ENCODE peak calls at places on chromosomes 3 and 15, in nine cellular contexts. One of them, this sample, is unnamed.

GRCh38 chr3:111808439-111808838 is 50.6 kb upstream of the PHLDB2 start:
- DNase-seq in mammary epithelial cell: peak; percentile 44
- DNase-seq in SK-N-SH: no peak
- DNase-seq in fibroblast of lung: peak; percentile 19
- DNase-seq in lung: no peak
- DNase-seq in omental fat pad: no peak
- DNase-seq in GM23338: no peak
- DNase-seq in RWPE1: peak; percentile 42
- DNase-seq in type B pancreatic cell: no peak
- DNase-seq in this sample: peak; percentile 57

GRCh38 chr3:13277860-13278531 is 142.1 kb downstream of the NUP210 start:
- DNase-seq in RWPE1: no peak
- DNase-seq in fibroblast of lung: no peak
- DNase-seq in GM23338: no peak
- DNase-seq in type B pancreatic cell: no peak
- DNase-seq in lung: no peak
- DNase-seq in mammary epithelial cell: peak; percentile 5
- DNase-seq in SK-N-SH: no peak
- DNase-seq in omental fat pad: no peak
- DNase-seq in this sample: no peak

GRCh38 chr3:33231755-33232465 is 13.3 kb upstream of the SUSD5 start:
- DNase-seq in lung: no peak
- DNase-seq in mammary epithelial cell: no peak
- DNase-seq in RWPE1: no peak
- DNase-seq in SK-N-SH: no peak
- DNase-seq in GM23338: peak; percentile 33
- DNase-seq in omental fat pad: no peak
- DNase-seq in type B pancreatic cell: no peak
- DNase-seq in fibroblast of lung: no peak
- DNase-seq in this sample: no peak

GRCh38 chr3:118144919-118145318 is 889.7 kb downstream of the IGSF11 start:
- DNase-seq in omental fat pad: no peak
- DNase-seq in fibroblast of lung: no peak
- DNase-seq in lung: no peak
- DNase-seq in GM23338: peak; percentile 8
- DNase-seq in type B pancreatic cell: no peak
- DNase-seq in SK-N-SH: no peak
- DNase-seq in RWPE1: no peak
- DNase-seq in mammary epithelial cell: no peak
- DNase-seq in this sample: no peak

GRCh38 chr3:62374375-62374876 is 1.1 kb upstream of the FEZF2 start:
- DNase-seq in omental fat pad: no peak
- DNase-seq in fibroblast of lung: peak; percentile 45
- DNase-seq in SK-N-SH: peak; percentile 27
- DNase-seq in GM23338: peak; percentile 68
- DNase-seq in type B pancreatic cell: no peak
- DNase-seq in mammary epithelial cell: peak; percentile 24
- DNase-seq in lung: no peak
- DNase-seq in RWPE1: no peak
- DNase-seq in this sample: no peak

GRCh38 chr3:134883697-134884385 is 88.8 kb downstream of the EPHB1 start:
- DNase-seq in SK-N-SH: no peak
- DNase-seq in lung: no peak
- DNase-seq in GM23338: no peak
- DNase-seq in mammary epithelial cell: no peak
- DNase-seq in omental fat pad: no peak
- DNase-seq in RWPE1: no peak
- DNase-seq in type B pancreatic cell: no peak
- DNase-seq in fibroblast of lung: no peak
- DNase-seq in this sample: no peak

GRCh38 chr3:72376917-72377710 is 471.1 kb downstream of the SHQ1 start:
- DNase-seq in SK-N-SH: no peak
- DNase-seq in mammary epithelial cell: no peak
- DNase-seq in omental fat pad: no peak
- DNase-seq in RWPE1: no peak
- DNase-seq in lung: no peak
- DNase-seq in GM23338: peak; percentile 59
- DNase-seq in type B pancreatic cell: no peak
- DNase-seq in fibroblast of lung: no peak
- DNase-seq in this sample: no peak

GRCh38 chr3:102259636-102260035 is 175.2 kb upstream of the ZPLD1 start:
- DNase-seq in SK-N-SH: no peak
- DNase-seq in GM23338: no peak
- DNase-seq in lung: no peak
- DNase-seq in type B pancreatic cell: no peak
- DNase-seq in fibroblast of lung: no peak
- DNase-seq in RWPE1: no peak
- DNase-seq in omental fat pad: no peak
- DNase-seq in mammary epithelial cell: peak; percentile 19
- DNase-seq in this sample: no peak

GRCh38 chr3:690770-691169 is 402.1 kb upstream of the CNTN6 start:
- DNase-seq in RWPE1: no peak
- DNase-seq in fibroblast of lung: no peak
- DNase-seq in type B pancreatic cell: no peak
- DNase-seq in SK-N-SH: no peak
- DNase-seq in lung: no peak
- DNase-seq in mammary epithelial cell: no peak
- DNase-seq in omental fat pad: no peak
- DNase-seq in GM23338: no peak
- DNase-seq in this sample: no peak

GRCh38 chr3:61682671-61683408 is 121.5 kb downstream of the PTPRG start:
- DNase-seq in GM23338: no peak
- DNase-seq in type B pancreatic cell: no peak
- DNase-seq in lung: no peak
- DNase-seq in fibroblast of lung: no peak
- DNase-seq in mammary epithelial cell: peak; percentile 48
- DNase-seq in SK-N-SH: no peak
- DNase-seq in omental fat pad: no peak
- DNase-seq in RWPE1: peak; percentile 20
- DNase-seq in this sample: peak; percentile 48

GRCh38 chr3:13379191-13379830 is 40.8 kb downstream of the NUP210 start:
- DNase-seq in SK-N-SH: no peak
- DNase-seq in RWPE1: peak; percentile 5
- DNase-seq in mammary epithelial cell: no peak
- DNase-seq in lung: no peak
- DNase-seq in omental fat pad: no peak
- DNase-seq in type B pancreatic cell: no peak
- DNase-seq in fibroblast of lung: peak; percentile 57
- DNase-seq in GM23338: no peak
- DNase-seq in this sample: peak; percentile 43

GRCh38 chr3:186613637-186614265 is 891 bp downstream of the AHSG start:
- DNase-seq in omental fat pad: no peak
- DNase-seq in fibroblast of lung: no peak
- DNase-seq in RWPE1: no peak
- DNase-seq in lung: no peak
- DNase-seq in GM23338: no peak
- DNase-seq in type B pancreatic cell: no peak
- DNase-seq in mammary epithelial cell: no peak
- DNase-seq in SK-N-SH: no peak
- DNase-seq in this sample: no peak

GRCh38 chr3:158105124-158105709 is 1.0 kb downstream of the SHOX2 start:
- DNase-seq in SK-N-SH: peak; percentile 84
- DNase-seq in mammary epithelial cell: peak; percentile 13
- DNase-seq in GM23338: peak; percentile 57
- DNase-seq in lung: no peak
- DNase-seq in omental fat pad: no peak
- DNase-seq in fibroblast of lung: no peak
- DNase-seq in type B pancreatic cell: no peak
- DNase-seq in RWPE1: no peak
- DNase-seq in this sample: peak; percentile 24

DNA sequence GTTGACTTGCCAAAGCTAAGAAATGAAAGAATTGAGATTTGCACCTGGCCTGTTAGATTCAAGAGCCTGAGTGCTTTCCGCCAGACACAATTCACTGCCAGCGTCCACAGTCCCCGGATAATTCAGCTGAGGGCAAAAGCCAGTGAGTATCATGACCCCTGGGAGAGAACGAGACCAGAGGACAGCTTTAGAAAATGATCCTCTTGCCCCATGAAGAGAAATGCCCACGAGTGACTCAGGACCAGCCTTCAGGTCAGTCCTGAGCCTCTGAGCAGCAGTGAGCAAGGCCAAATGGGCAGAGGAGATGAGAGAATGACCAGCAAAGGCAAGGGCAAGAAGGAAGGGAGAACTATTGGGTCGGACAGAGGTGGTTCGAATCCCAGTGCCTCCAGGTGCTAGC is 273.5 kb downstream of the FAM43A start:
- DNase-seq in mammary epithelial cell: no peak
- DNase-seq in fibroblast of lung: no peak
- DNase-seq in omental fat pad: no peak
- DNase-seq in RWPE1: no peak
- DNase-seq in SK-N-SH: no peak
- DNase-seq in type B pancreatic cell: no peak
- DNase-seq in lung: no peak
- DNase-seq in GM23338: no peak
- DNase-seq in this sample: no peak
- TF ChIP-seq CTCF in mammary epithelial cell: no peak
- TF ChIP-seq CTCF in fibroblast of lung: no peak
- TF ChIP-seq CTCF in omental fat pad: no peak
- TF ChIP-seq CTCF in RWPE1: no peak
- TF ChIP-seq CTCF in SK-N-SH: no peak
- TF ChIP-seq CTCF in type B pancreatic cell: no peak
- TF ChIP-seq CTCF in lung: no peak
- TF ChIP-seq CTCF in GM23338: no peak
- TF ChIP-seq CTCF in this sample: no peak

GRCh38 chr15:33545866-33546265 is 235.1 kb downstream of the RYR3 start:
- DNase-seq in RWPE1: no peak
- DNase-seq in GM23338: no peak
- DNase-seq in SK-N-SH: no peak
- DNase-seq in mammary epithelial cell: no peak
- DNase-seq in omental fat pad: no peak
- DNase-seq in type B pancreatic cell: no peak
- DNase-seq in lung: no peak
- DNase-seq in fibroblast of lung: no peak
- DNase-seq in this sample: no peak

GRCh38 chr15:33547876-33548275 is 237.1 kb downstream of the RYR3 start:
- DNase-seq in omental fat pad: no peak
- DNase-seq in GM23338: peak; percentile 86
- DNase-seq in mammary epithelial cell: peak; percentile 45
- DNase-seq in SK-N-SH: no peak
- DNase-seq in fibroblast of lung: peak; percentile 45
- DNase-seq in type B pancreatic cell: peak; percentile 72
- DNase-seq in lung: no peak
- DNase-seq in RWPE1: peak; percentile 50
- DNase-seq in this sample: peak; percentile 60

GRCh38 chr15:33540174-33540573 is 229.4 kb downstream of the RYR3 start:
- DNase-seq in GM23338: no peak
- DNase-seq in fibroblast of lung: no peak
- DNase-seq in omental fat pad: no peak
- DNase-seq in mammary epithelial cell: no peak
- DNase-seq in SK-N-SH: no peak
- DNase-seq in RWPE1: no peak
- DNase-seq in type B pancreatic cell: no peak
- DNase-seq in lung: no peak
- DNase-seq in this sample: no peak

DNA sequence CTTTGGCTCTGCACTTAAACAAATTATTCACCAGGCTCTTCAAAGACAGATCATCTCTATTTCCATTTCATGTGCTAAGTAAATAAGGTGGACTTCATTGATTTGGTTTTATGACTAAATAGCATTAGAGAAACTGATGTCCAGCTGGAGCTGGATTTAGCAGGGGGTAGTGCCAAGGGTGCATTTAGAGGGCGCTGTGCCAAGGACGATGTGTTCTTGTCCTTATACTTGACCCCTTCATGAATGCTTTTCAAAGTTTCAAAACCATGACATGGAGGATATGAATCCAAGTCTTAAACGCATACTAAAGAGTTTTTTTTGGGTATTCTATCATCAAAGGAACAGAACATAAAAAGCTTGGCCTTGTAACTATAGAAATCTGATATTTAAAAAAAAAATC is 233.2 kb downstream of the RYR3 start:
- DNase-seq in RWPE1: no peak
- DNase-seq in omental fat pad: no peak
- DNase-seq in lung: no peak
- DNase-seq in GM23338: no peak
- DNase-seq in fibroblast of lung: no peak
- DNase-seq in type B pancreatic cell: no peak
- DNase-seq in mammary epithelial cell: no peak
- DNase-seq in SK-N-SH: no peak
- DNase-seq in this sample: no peak
- TF ChIP-seq CTCF in RWPE1: no peak
- TF ChIP-seq CTCF in omental fat pad: no peak
- TF ChIP-seq CTCF in lung: no peak
- TF ChIP-seq CTCF in GM23338: no peak
- TF ChIP-seq CTCF in fibroblast of lung: no peak
- TF ChIP-seq CTCF in type B pancreatic cell: no peak
- TF ChIP-seq CTCF in mammary epithelial cell: no peak
- TF ChIP-seq CTCF in SK-N-SH: no peak
- TF ChIP-seq CTCF in this sample: no peak

GRCh38 chr3:173397161-173398110 is at the start of gene NLGN1:
- DNase-seq in mammary epithelial cell: peak; percentile 1
- DNase-seq in omental fat pad: no peak
- DNase-seq in lung: peak; percentile 56
- DNase-seq in type B pancreatic cell: peak; percentile 78
- DNase-seq in fibroblast of lung: peak; percentile 77
- DNase-seq in RWPE1: peak; percentile 8
- DNase-seq in SK-N-SH: peak; percentile 78
- DNase-seq in GM23338: peak; percentile 82
- DNase-seq in this sample: no peak
- TF ChIP-seq CTCF in mammary epithelial cell: no peak
- TF ChIP-seq CTCF in omental fat pad: no peak
- TF ChIP-seq CTCF in lung: no peak
- TF ChIP-seq CTCF in type B pancreatic cell: peak; percentile 44
- TF ChIP-seq CTCF in fibroblast of lung: peak; percentile 47
- TF ChIP-seq CTCF in RWPE1: no peak
- TF ChIP-seq CTCF in SK-N-SH: peak; percentile 44
- TF ChIP-seq CTCF in GM23338: peak; percentile 23
- TF ChIP-seq CTCF in this sample: no peak

GRCh38 chr15:60735559-60736047 is 256.7 kb upstream of the ICE2 start:
- DNase-seq in type B pancreatic cell: no peak
- DNase-seq in RWPE1: no peak
- DNase-seq in mammary epithelial cell: no peak
- DNase-seq in fibroblast of lung: no peak
- DNase-seq in GM23338: no peak
- DNase-seq in omental fat pad: no peak
- DNase-seq in lung: no peak
- DNase-seq in SK-N-SH: no peak
- DNase-seq in this sample: no peak

GRCh38 chr15:60740787-60741354 is 261.9 kb upstream of the ICE2 start:
- DNase-seq in omental fat pad: no peak
- DNase-seq in RWPE1: no peak
- DNase-seq in mammary epithelial cell: no peak
- DNase-seq in SK-N-SH: no peak
- DNase-seq in type B pancreatic cell: no peak
- DNase-seq in lung: no peak
- DNase-seq in fibroblast of lung: no peak
- DNase-seq in GM23338: no peak
- DNase-seq in this sample: peak; percentile 37

GRCh38 chr15:60734846-60735245 is 255.9 kb upstream of the ICE2 start:
- DNase-seq in SK-N-SH: no peak
- DNase-seq in lung: no peak
- DNase-seq in RWPE1: no peak
- DNase-seq in type B pancreatic cell: no peak
- DNase-seq in omental fat pad: no peak
- DNase-seq in fibroblast of lung: no peak
- DNase-seq in GM23338: no peak
- DNase-seq in mammary epithelial cell: no peak
- DNase-seq in this sample: no peak

GRCh38 chr15:60740231-60740630 is 261.3 kb upstream of the ICE2 start:
- DNase-seq in mammary epithelial cell: no peak
- DNase-seq in GM23338: no peak
- DNase-seq in omental fat pad: no peak
- DNase-seq in type B pancreatic cell: no peak
- DNase-seq in fibroblast of lung: no peak
- DNase-seq in RWPE1: no peak
- DNase-seq in SK-N-SH: no peak
- DNase-seq in lung: no peak
- DNase-seq in this sample: no peak

GRCh38 chr15:60737217-60737616 is 258.3 kb upstream of the ICE2 start:
- DNase-seq in lung: no peak
- DNase-seq in omental fat pad: no peak
- DNase-seq in fibroblast of lung: no peak
- DNase-seq in mammary epithelial cell: no peak
- DNase-seq in RWPE1: no peak
- DNase-seq in SK-N-SH: no peak
- DNase-seq in type B pancreatic cell: no peak
- DNase-seq in GM23338: peak; percentile 53
- DNase-seq in this sample: no peak
- TF ChIP-seq CTCF in lung: no peak
- TF ChIP-seq CTCF in omental fat pad: no peak
- TF ChIP-seq CTCF in fibroblast of lung: no peak
- TF ChIP-seq CTCF in mammary epithelial cell: no peak
- TF ChIP-seq CTCF in RWPE1: no peak
- TF ChIP-seq CTCF in SK-N-SH: no peak
- TF ChIP-seq CTCF in type B pancreatic cell: no peak
- TF ChIP-seq CTCF in GM23338: peak; percentile 59
- TF ChIP-seq CTCF in this sample: no peak

This sample was measured in MCF 10A.